ENCODE peak calls at places on chromosomes 16 and 17, in ten cellular contexts. T, A, N, D, G, O, F, S, U and Q are unnamed samples.
A peak's percentile ranks its signal among the peaks of the same experiment; 100 is the strongest.

GRCh38 chr17:869567-870530 is 87.7 kb downstream of the MRM3 start:
- DNase-seq in G (no peak), A (peak; percentile 39), N (no peak), O (no peak), T (no peak), U (no peak), F (no peak), D (no peak), S (no peak), Q (no peak)

GRCh38 chr17:9837551-9838471 is 12.1 kb downstream of the GLP2R start:
- DNase-seq in G (no peak), U (no peak), O (no peak), T (no peak), N (no peak), S (no peak), D (peak; percentile 46), F (no peak), A (peak; percentile 41), Q (peak; percentile 80)

GRCh38 chr17:62692721-62693431 is 65.4 kb downstream of the MRC2 start:
- DNase-seq in N (no peak), A (no peak), D (no peak), S (peak; percentile 56), O (no peak), G (no peak), F (no peak), T (no peak), U (no peak), Q (no peak)

GRCh38 chr17:43956222-43956621 is 2.5 kb upstream of the PYY start:
- DNase-seq in N (no peak), O (no peak), D (no peak), A (no peak), F (no peak), T (no peak), G (no peak), U (no peak), S (no peak), Q (no peak)

GRCh38 chr16:29028457-29029167 is 43.8 kb downstream of the LAT start:
- DNase-seq in G (no peak), S (no peak), U (no peak), A (no peak), T (peak; percentile 40), O (no peak), D (no peak), F (peak; percentile 51), N (no peak), Q (no peak)

GRCh38 chr17:12358477-12358876 is 307.2 kb upstream of the MYOCD start:
- DNase-seq in A (no peak), U (no peak), F (no peak), N (no peak), G (no peak), S (no peak), D (no peak), T (no peak), O (no peak), Q (no peak)

GRCh38 chr17:56688151-56688550 is 94.7 kb downstream of the NOG start:
- DNase-seq in F (no peak), T (no peak), D (no peak), O (no peak), A (no peak), U (no peak), S (no peak), N (no peak), G (no peak), Q (no peak)

GRCh38 chr17:74768069-74768762 is 7.9 kb downstream of the NAT9 start:
- DNase-seq in G (peak; percentile 95), D (peak; percentile 78), T (peak; percentile 80), U (no peak), O (no peak), S (no peak), N (peak; percentile 64), A (peak; percentile 34), F (no peak), Q (peak; percentile 76)

GRCh38 chr17:40074871-40075215 is 12.1 kb downstream of the THRA start:
- DNase-seq in T (no peak), U (no peak), A (no peak), D (no peak), F (no peak), G (no peak), N (no peak), S (no peak), O (no peak), Q (no peak)

GRCh38 chr17:6853764-6854442 is 22.4 kb upstream of the TEKT1 start:
- DNase-seq in D (no peak), A (no peak), G (no peak), U (no peak), F (no peak), N (no peak), O (no peak), T (no peak), S (no peak), Q (no peak)

GRCh38 chr17:4938670-4939553 is 934 bp downstream of the SLC25A11 start:
- DNase-seq in G (peak; percentile 50), N (no peak), D (no peak), F (peak; percentile 82), T (no peak), U (no peak), O (no peak), A (no peak), S (no peak), Q (no peak)

GRCh38 chr17:31572341-31572740 is 180.9 kb downstream of the RAB11FIP4 start:
- DNase-seq in F (no peak), O (no peak), T (no peak), S (no peak), N (no peak), U (no peak), D (no peak), G (no peak), A (no peak), Q (no peak)
- H3K27ac ChIP-seq in F (no peak overlapping the region), O (peak overlapping the region; percentile 66), T (no peak overlapping the region), S (no peak overlapping the region), N (no peak overlapping the region), U (no peak overlapping the region), D (peak overlapping the region; percentile 76), G (peak overlapping the region; percentile 63), A (no peak overlapping the region), Q (peak overlapping the region; percentile 78)

GRCh38 chr16:69926241-69926640 is 24.9 kb upstream of the CLEC18A start:
- DNase-seq in S (no peak), A (no peak), D (no peak), G (no peak), O (no peak), U (no peak), N (no peak), T (no peak), F (no peak), Q (no peak)
- TF ChIP-seq CTCF in S (no peak), A (no peak), D (no peak), G (no peak), O (no peak), U (no peak), N (no peak), T (no peak), F (no peak), Q (no peak)

GRCh38 chr16:84176192-84177053 is 10.4 kb downstream of the TAF1C start:
- DNase-seq in D (no peak), A (no peak), F (no peak), N (no peak), O (no peak), G (no peak), T (no peak), S (no peak), U (no peak), Q (no peak)

GRCh38 chr16:84177740-84178070 is 9.2 kb downstream of the TAF1C start:
- DNase-seq in A (no peak), F (no peak), D (no peak), S (no peak), U (no peak), T (no peak), G (no peak), O (no peak), N (no peak), Q (no peak)

GRCh38 chr16:84178146-84178765 is 8.6 kb downstream of the TAF1C start:
- DNase-seq in A (no peak), F (no peak), G (no peak), D (no peak), S (no peak), N (no peak), T (no peak), O (no peak), U (no peak), Q (no peak)

GRCh38 chr16:84174396-84174795 is 12.5 kb downstream of the TAF1C start:
- DNase-seq in D (no peak), S (no peak), O (no peak), N (no peak), U (no peak), T (no peak), G (no peak), F (peak; percentile 27), A (no peak), Q (no peak)

DNA sequence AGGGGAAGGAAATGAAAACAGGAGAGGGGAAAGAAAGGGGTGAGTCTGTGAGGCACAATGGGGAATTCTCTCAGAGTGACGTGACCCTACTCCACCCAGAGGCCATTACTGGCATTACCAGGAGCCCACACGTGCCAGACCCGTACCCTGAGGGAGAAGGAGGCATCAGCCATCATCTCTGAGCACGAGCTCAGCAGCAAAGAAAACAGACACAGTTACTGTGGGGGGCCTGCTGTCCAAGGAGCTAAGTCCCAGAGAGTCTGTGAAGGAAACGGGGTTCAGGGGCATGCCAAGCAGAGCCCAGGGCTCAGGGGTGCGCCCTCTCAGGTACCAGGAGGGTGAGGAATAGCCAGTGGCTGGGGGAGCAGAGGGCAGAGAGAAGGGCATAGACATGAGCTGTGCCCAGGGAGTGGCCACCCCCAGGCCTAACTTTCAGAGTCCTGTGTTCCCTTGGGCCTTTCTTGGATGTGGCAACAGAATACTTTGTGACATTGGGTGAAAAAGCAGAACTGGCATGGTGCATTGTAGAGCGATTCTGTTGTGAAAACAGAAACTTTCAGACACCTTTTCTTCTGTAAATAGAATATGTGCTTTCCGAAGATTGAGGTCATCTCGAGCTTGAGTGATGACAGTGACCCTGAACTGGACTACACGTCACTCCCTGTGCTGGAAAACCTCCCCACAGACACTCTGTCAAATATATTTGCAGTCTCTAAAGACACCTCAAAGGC is 11.3 kb downstream of the TAF1C start:
- DNase-seq in D (no peak), F (peak; percentile 81), A (peak; percentile 74), N (peak; percentile 56), S (peak; percentile 74), U (no peak), T (no peak), O (no peak), G (peak; percentile 75), Q (no peak)
- H3K27ac ChIP-seq in D (peak overlapping the region; percentile 88), F (peak overlapping the region; percentile 16), A (no peak overlapping the region), N (no peak overlapping the region), S (no peak overlapping the region), U (no peak overlapping the region), T (peak overlapping the region; percentile 88), O (no peak overlapping the region), G (no peak overlapping the region), Q (peak overlapping the region; percentile 70)

GRCh38 chr16:8496364-8496763 is 93.9 kb downstream of the TMEM114 start:
- DNase-seq in U (no peak), D (no peak), N (no peak), F (no peak), A (no peak), T (no peak), G (no peak), S (no peak), O (no peak), Q (no peak)

GRCh38 chr16:8489580-8489979 is 100.7 kb downstream of the TMEM114 start:
- DNase-seq in A (no peak), F (no peak), N (no peak), O (no peak), U (no peak), T (no peak), G (no peak), S (no peak), D (no peak), Q (no peak)

GRCh38 chr16:8492690-8493089 is 97.6 kb downstream of the TMEM114 start:
- DNase-seq in G (no peak), F (no peak), T (no peak), N (no peak), D (no peak), U (no peak), S (no peak), O (no peak), A (no peak), Q (no peak)

GRCh38 chr16:8493885-8494487 is 96.3 kb downstream of the TMEM114 start:
- DNase-seq in N (no peak), A (no peak), D (no peak), U (no peak), F (no peak), S (no peak), O (no peak), T (no peak), G (no peak), Q (no peak)
- TF ChIP-seq CTCF in N (no peak), A (no peak), D (no peak), U (no peak), F (no peak), S (no peak), O (no peak), T (no peak), G (no peak), Q (no peak)